ENCODE peak calls at places on chromosomes 2 and 18, in nine cellular contexts. W, T, B, E, C, A, Y, N and K are unnamed samples.

GRCh38 chr2:290090-290722 is 2.3 kb upstream of the ALKAL2 start:
- DNase-seq in W (peak), T (peak), B (peak), E (no peak), C (no peak), A (peak), Y (peak), N (peak), K (peak)

GRCh38 chr18:79791141-79791972 is 6.4 kb upstream of the KCNG2 start:
- DNase-seq in W (no peak), T (peak), B (no peak), E (no peak), C (no peak), A (no peak), Y (no peak), N (peak), K (peak)

GRCh38 chr2:186255823-186256222 is 230.2 kb upstream of the ZC3H15 start:
- DNase-seq in W (no peak), T (no peak), B (peak), E (no peak), C (no peak), A (no peak), Y (peak), N (no peak), K (no peak)

GRCh38 chr2:125643585-125643984 is 1012.4 kb upstream of the GYPC start:
- DNase-seq in W (no peak), T (no peak), B (no peak), E (no peak), C (peak), A (no peak), Y (no peak), N (no peak), K (no peak)

GRCh38 chr18:34222025-34222395 is 2.7 kb downstream of the NOL4 start:
- DNase-seq in W (no peak), T (no peak), B (peak), E (no peak), C (no peak), A (no peak), Y (peak), N (no peak), K (no peak)

GRCh38 chr2:228545041-228545440 is 363.6 kb upstream of the SPHKAP start:
- DNase-seq in W (no peak), T (no peak), B (no peak), E (no peak), C (no peak), A (no peak), Y (no peak), N (no peak), K (no peak)

GRCh38 chr18:8174758-8175157 is 434.5 kb upstream of the RAB12 start:
- DNase-seq in W (no peak), T (no peak), B (no peak), E (no peak), C (no peak), A (no peak), Y (peak), N (no peak), K (no peak)

GRCh38 chr2:180983468-180984388 is 3.3 kb downstream of the UBE2E3 start:
- DNase-seq in W (peak), T (peak), B (peak), E (peak), C (no peak), A (no peak), Y (peak), N (peak), K (peak)

GRCh38 chr18:2827076-2827475 is 19.7 kb upstream of the EMILIN2 start:
- DNase-seq in W (no peak), T (no peak), B (no peak), E (no peak), C (no peak), A (no peak), Y (no peak), N (no peak), K (no peak)

GRCh38 chr2:224008702-224009261 is 30.3 kb downstream of the SERPINE2 start:
- DNase-seq in W (no peak), T (peak), B (peak), E (no peak), C (no peak), A (no peak), Y (peak), N (peak), K (no peak)

GRCh38 chr2:225841314-225841713 is 441.8 kb downstream of the NYAP2 start:
- DNase-seq in W (no peak), T (no peak), B (no peak), E (no peak), C (no peak), A (no peak), Y (no peak), N (no peak), K (no peak)

GRCh38 chr2:183604065-183604464 is 479.8 kb downstream of the NUP35 start:
- DNase-seq in W (no peak), T (no peak), B (no peak), E (no peak), C (no peak), A (no peak), Y (no peak), N (no peak), K (no peak)

GRCh38 chr2:108925735-108926134 is 63.3 kb downstream of the EDAR start:
- DNase-seq in W (no peak), T (no peak), B (no peak), E (no peak), C (no peak), A (no peak), Y (no peak), N (no peak), K (no peak)

GRCh38 chr2:121856358-121856757 is 100.9 kb downstream of the TSN start:
- DNase-seq in W (no peak), T (no peak), B (no peak), E (no peak), C (no peak), A (no peak), Y (no peak), N (no peak), K (no peak)

GRCh38 chr18:75376004-75376403 is 51.5 kb downstream of the SMIM21 start:
- DNase-seq in W (no peak), T (peak), B (no peak), E (no peak), C (no peak), A (no peak), Y (no peak), N (no peak), K (no peak)

GRCh38 chr2:219626540-219626939 is 890 bp upstream of the SLC4A3 start:
- DNase-seq in W (no peak), T (no peak), B (no peak), E (no peak), C (no peak), A (no peak), Y (no peak), N (peak), K (no peak)

GRCh38 chr18:58533771-58534170 is 95.1 kb downstream of the ALPK2 start:
- DNase-seq in W (no peak), T (no peak), B (no peak), E (no peak), C (no peak), A (no peak), Y (no peak), N (no peak), K (no peak)

GRCh38 chr18:58536534-58537271 is 92.2 kb downstream of the ALPK2 start:
- DNase-seq in W (no peak), T (no peak), B (no peak), E (no peak), C (no peak), A (no peak), Y (no peak), N (no peak), K (no peak)

GRCh38 chr18:58536187-58536516 is 92.7 kb downstream of the ALPK2 start:
- DNase-seq in W (no peak), T (no peak), B (no peak), E (no peak), C (no peak), A (no peak), Y (no peak), N (no peak), K (no peak)

GRCh38 chr18:58534535-58535301 is 94.2 kb downstream of the ALPK2 start:
- DNase-seq in W (no peak), T (no peak), B (peak), E (no peak), C (no peak), A (no peak), Y (no peak), N (no peak), K (no peak)

DNA sequence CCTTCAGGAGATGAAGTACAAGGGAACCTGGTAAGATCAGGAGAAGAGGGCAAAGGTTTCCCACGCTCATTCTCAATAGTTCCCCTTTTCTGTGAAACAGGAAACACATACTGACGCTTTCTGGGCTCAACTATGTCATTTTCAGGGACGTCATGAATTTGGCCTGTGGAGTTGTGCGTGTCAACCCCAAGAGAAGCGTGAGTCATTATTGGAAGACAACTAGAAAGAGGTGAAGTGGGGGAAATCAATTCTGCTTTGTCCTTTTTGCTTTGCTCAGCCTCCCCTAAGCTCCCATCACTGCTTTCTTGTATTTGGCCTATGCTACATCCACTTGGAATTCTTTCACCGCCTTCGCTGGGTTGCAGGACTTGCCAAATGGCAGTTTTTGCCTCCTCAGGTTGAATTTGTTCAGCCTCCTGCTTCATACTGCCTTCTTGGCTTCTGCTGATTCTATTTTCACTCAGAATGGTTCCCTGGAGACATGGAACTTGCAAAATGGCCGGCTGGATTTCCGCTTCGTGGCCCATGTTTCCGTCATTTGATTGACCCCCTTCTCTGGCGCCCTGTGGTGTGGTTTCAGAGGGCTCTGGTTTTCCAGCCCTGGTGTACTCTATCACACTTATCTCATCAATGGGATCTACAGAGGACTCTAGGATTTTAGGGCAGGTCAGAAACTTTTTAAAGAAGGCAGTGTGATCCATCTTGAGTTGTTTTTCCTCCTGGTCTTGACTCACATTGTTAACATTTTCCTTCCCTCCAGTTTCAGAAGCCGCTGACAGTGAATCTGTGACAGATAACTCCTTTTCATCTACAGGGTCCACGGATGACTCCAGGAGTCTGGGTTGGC is 93.3 kb downstream of the ALPK2 start:
- DNase-seq in W (no peak), T (no peak), B (no peak), E (no peak), C (peak), A (no peak), Y (no peak), N (no peak), K (peak)
- H3K4me3 ChIP-seq in W (no peak), T (no peak), B (no peak), E (no peak), C (peak), A (no peak), Y (no peak), N (no peak), K (no peak)

DNA sequence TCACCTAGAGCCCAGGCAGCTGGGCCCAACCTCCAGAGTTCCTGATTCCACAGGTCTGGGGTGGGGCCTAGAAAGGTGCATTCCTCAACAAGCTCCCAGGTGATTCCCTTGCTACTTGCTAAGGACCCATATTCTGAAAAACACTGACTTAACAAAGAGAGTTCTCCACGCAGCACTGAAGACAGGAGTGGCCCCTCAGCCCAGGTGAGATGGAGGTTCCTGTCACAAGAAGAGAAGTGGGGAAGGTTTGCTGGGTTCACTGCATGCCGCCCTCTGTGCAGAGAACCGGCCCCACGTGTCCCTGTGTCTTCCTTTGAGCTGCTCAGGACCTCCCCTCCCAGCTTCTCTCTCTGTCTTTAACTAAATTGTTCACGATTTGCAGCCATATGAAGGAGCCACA is 201.4 kb upstream of the DDX18 start:
- DNase-seq in W (no peak), T (no peak), B (no peak), E (no peak), C (no peak), A (no peak), Y (no peak), N (no peak), K (no peak)
- TF ChIP-seq REST in W (no peak), T (no peak), B (no peak), E (no peak), C (no peak), A (no peak), Y (no peak), N (no peak), K (no peak)

DNA sequence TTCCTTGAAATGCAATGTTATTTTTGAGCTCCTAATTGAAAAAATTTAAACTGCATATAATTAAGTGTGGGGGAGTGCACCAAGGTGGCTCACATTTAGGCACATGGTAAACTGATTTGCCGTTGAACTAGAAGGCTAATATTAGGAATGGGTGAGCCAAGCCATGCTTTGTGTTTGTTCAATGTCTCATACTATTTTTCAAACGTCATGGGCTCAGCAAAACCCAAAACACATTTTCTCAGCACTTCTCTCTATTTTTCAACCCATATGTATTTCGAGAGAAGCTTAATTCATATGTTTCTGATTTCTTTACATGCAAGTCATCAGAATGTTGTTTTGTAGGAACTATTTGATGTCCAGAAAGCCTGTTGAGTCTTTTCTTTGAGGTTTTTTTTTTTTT is 291.2 kb downstream of the TCF4 start:
- DNase-seq in W (no peak), T (no peak), B (no peak), E (no peak), C (no peak), A (no peak), Y (no peak), N (no peak), K (no peak)
- H3K27ac ChIP-seq in W (no peak), T (no peak), B (no peak), E (no peak), C (no peak), A (no peak), Y (peak), N (no peak), K (no peak)

GRCh38 chr18:22176282-22176621 is 6.9 kb downstream of the GATA6 start:
- DNase-seq in W (no peak), T (no peak), B (no peak), E (no peak), C (no peak), A (no peak), Y (no peak), N (no peak), K (no peak)
- H3K4me3 ChIP-seq in W (no peak), T (no peak), B (peak), E (no peak), C (no peak), A (peak), Y (no peak), N (no peak), K (no peak)

DNA sequence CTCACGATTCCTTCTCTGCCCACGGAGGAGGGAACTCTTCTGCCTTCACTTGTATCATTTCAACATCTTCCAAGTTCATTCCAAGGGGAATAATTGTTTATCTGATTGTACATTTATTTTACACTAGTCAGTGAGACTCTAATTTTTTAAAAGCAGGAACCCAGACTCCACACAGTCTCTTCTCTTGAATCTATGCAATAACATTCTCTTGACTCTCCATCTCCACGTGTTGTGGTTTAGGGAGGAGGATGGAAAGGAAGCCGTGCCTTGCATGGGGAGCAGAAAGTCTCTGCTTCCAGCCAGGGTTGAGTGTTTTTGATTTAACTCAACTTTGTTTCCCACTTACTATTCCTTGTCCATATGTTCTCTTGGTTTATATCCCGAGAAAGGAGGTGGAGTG is 131.1 kb upstream of the RIOK3 start:
- DNase-seq in W (no peak), T (no peak), B (no peak), E (no peak), C (no peak), A (no peak), Y (no peak), N (no peak), K (no peak)
- TF ChIP-seq REST in W (no peak), T (no peak), B (no peak), E (no peak), C (no peak), A (no peak), Y (no peak), N (no peak), K (no peak)

DNA sequence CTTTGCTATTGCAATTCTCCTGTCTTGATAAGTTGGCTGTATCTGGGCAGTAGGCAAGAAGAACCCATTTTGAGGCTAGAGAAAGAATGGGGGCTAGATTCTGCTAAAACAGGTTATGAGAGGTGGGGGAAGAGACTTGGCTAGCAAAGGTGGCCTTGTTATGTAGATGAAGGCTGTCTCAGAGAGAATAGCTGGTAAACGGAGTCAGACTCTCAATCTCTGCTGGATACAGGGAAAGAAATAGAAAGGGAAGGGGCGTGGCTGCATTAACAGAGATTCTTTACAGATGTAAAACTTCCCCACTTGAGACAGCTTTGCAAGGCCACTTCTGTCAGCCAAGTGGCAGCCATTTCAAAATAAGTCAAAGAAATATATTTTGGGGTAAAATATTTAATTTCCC is 38.1 kb upstream of the ARHGAP25 start:
- DNase-seq in W (no peak), T (no peak), B (peak), E (no peak), C (no peak), A (no peak), Y (no peak), N (no peak), K (no peak)
- H3K27ac ChIP-seq in W (no peak), T (no peak), B (peak), E (no peak), C (no peak), A (no peak), Y (no peak), N (no peak), K (no peak)

GRCh38 chr18:67742954-67743353 is 226.4 kb upstream of the DSEL start:
- DNase-seq in W (no peak), T (no peak), B (no peak), E (no peak), C (no peak), A (no peak), Y (no peak), N (peak), K (no peak)
- H3K4me3 ChIP-seq in W (no peak), T (no peak), B (no peak), E (no peak), C (no peak), A (no peak), Y (no peak), N (no peak), K (no peak)

GRCh38 chr2:63652063-63652985 is 63.6 kb downstream of the MDH1 start:
- DNase-seq in W (no peak), T (no peak), B (no peak), E (no peak), C (no peak), A (no peak), Y (no peak), N (no peak), K (no peak)

GRCh38 chr2:63654959-63655358 is 66.2 kb downstream of the MDH1 start:
- DNase-seq in W (no peak), T (no peak), B (no peak), E (no peak), C (peak), A (no peak), Y (no peak), N (no peak), K (no peak)

GRCh38 chr2:63648632-63649031 is 59.9 kb downstream of the MDH1 start:
- DNase-seq in W (no peak), T (no peak), B (no peak), E (no peak), C (no peak), A (no peak), Y (no peak), N (no peak), K (no peak)

GRCh38 chr2:63649829-63650228 is 61.1 kb downstream of the MDH1 start:
- DNase-seq in W (no peak), T (no peak), B (no peak), E (no peak), C (no peak), A (no peak), Y (no peak), N (no peak), K (no peak)

GRCh38 chr2:63651361-63651760 is 62.6 kb downstream of the MDH1 start:
- DNase-seq in W (no peak), T (no peak), B (no peak), E (no peak), C (no peak), A (no peak), Y (no peak), N (no peak), K (no peak)
- TF ChIP-seq REST in W (no peak), T (no peak), B (no peak), E (no peak), C (no peak), A (no peak), Y (no peak), N (no peak), K (no peak)